ENCODE peak calls at places on chromosomes 12 and 14, in four cellular contexts. H is GM13977, X is HFF-Myc, A is fibroblast of lung. P is an unnamed sample.

GRCh38 chr14:73786632-73786941 is 65.0 kb upstream of the PTGR2 start:
- DNase-seq in H (peak), X (no peak), A (peak), P (peak)

GRCh38 chr14:77660754-77661153 is 44.3 kb upstream of the SPTLC2 start:
- DNase-seq in H (no peak), X (no peak), A (no peak), P (no peak)

GRCh38 chr12:100858658-100859057 is 64.1 kb downstream of the ANO4 start:
- DNase-seq in H (no peak), X (no peak), A (no peak), P (no peak)

GRCh38 chr12:89821901-89822300 is 113.3 kb upstream of the ATP2B1 start:
- DNase-seq in H (peak), A (no peak), X (no peak), P (peak)

GRCh38 chr14:36520601-36521525 is 831 bp upstream of the NKX2-1 start:
- DNase-seq in H (peak), X (no peak), A (peak), P (peak)

GRCh38 chr12:55188974-55189556 is 31.8 kb upstream of the OR10A7 start:
- DNase-seq in X (peak), A (peak), H (peak), P (peak)

GRCh38 chr14:69039287-69039628 is 60.2 kb upstream of the ACTN1 start:
- DNase-seq in X (no peak), A (peak), H (no peak), P (no peak)

GRCh38 chr14:76267322-76268012 is 108.5 kb upstream of the ESRRB start:
- DNase-seq in X (no peak), H (peak), A (peak), P (no peak)

GRCh38 chr12:55965941-55966407 is at the start of gene PMEL:
- DNase-seq in H (no peak), A (no peak), X (no peak), P (no peak)

GRCh38 chr14:101025656-101026055 is 122.1 kb upstream of the RTL1 start:
- DNase-seq in A (no peak), H (no peak), X (no peak), P (no peak)

GRCh38 chr14:41957459-41957858 is 350.8 kb downstream of the LRFN5 start:
- DNase-seq in X (no peak), H (no peak), A (no peak), P (no peak)

GRCh38 chr14:32654106-32654505 is 284.6 kb upstream of the NPAS3 start:
- DNase-seq in A (no peak), H (no peak), X (no peak), P (no peak)

GRCh38 chr14:91377700-91378652 is 39.6 kb downstream of the CCDC88C start:
- DNase-seq in H (no peak), X (peak), A (no peak), P (no peak)

GRCh38 chr14:54981698-54982097 is 45.2 kb downstream of the WDHD1 start:
- DNase-seq in X (no peak), H (no peak), A (peak), P (no peak)

GRCh38 chr12:103884316-103884715 is 43.3 kb upstream of the NT5DC3 start:
- DNase-seq in X (no peak), A (peak), H (peak), P (peak)

GRCh38 chr12:108876550-108876949 is 3.3 kb upstream of the DAO start:
- DNase-seq in H (no peak), X (no peak), A (no peak), P (no peak)

GRCh38 chr12:122117979-122118378 is 39.4 kb downstream of the MLXIP start:
- DNase-seq in A (no peak), H (no peak), X (no peak), P (no peak)

GRCh38 chr12:122121341-122122192 is 43.0 kb downstream of the MLXIP start:
- DNase-seq in H (no peak), A (no peak), X (no peak), P (no peak)

GRCh38 chr12:122111070-122111750 is 32.7 kb downstream of the MLXIP start:
- DNase-seq in H (no peak), A (no peak), X (no peak), P (no peak)

DNA sequence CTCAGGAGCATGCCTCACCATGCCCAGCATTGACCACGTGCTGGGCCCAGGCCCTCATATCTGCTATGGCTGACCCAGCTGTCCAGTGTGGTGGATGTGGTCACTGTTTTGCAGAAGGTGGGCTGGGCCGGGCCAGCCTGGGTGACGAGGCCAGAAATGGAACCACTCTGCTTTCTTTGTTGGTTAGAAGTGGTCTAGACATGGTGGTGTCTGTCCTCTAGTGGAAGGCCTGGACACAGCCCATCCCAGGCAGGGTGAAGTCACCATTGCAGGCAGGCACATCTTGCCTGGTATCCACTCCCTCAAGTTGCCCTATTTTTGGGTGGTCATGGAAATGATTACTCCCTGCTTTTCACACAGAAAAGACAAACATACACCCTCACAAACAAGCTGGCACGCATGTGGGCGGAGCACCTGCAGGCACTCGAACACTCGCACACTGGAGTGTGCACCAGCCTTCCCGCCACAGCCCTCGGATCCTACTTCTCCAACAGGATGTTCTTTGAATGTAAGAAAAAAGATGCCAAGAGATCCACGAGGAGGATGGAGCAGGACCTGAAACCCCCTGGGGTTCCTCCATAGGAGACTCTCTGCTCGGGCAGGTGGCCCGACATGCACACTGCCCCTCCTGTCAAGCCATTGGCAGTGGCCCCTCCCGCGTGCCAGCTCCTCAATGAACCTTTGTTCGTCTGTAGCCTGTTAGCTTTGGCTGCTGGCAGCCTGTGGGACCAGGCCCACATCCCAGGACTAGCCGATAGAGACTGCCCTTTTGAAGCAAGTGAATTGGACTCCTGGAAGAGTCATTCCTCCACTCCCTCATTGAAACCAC is 38.4 kb downstream of the MLXIP start:
- DNase-seq in A (no peak), H (no peak), X (no peak), P (no peak)
- TF ChIP-seq CTCF in A (no peak), H (peak), X (no peak), P (no peak)

GRCh38 chr14:20350860-20351259 is 7.4 kb downstream of the PARP2 start:
- DNase-seq in X (no peak), A (peak), H (no peak), P (no peak)
- TF ChIP-seq CTCF in X (peak), A (no peak), H (no peak), P (no peak)

GRCh38 chr12:44247588-44247987 is 411.7 kb downstream of the TMEM117 start:
- DNase-seq in X (no peak), A (no peak), H (no peak), P (no peak)
- TF ChIP-seq CTCF in X (no peak), A (no peak), H (peak), P (no peak)

DNA sequence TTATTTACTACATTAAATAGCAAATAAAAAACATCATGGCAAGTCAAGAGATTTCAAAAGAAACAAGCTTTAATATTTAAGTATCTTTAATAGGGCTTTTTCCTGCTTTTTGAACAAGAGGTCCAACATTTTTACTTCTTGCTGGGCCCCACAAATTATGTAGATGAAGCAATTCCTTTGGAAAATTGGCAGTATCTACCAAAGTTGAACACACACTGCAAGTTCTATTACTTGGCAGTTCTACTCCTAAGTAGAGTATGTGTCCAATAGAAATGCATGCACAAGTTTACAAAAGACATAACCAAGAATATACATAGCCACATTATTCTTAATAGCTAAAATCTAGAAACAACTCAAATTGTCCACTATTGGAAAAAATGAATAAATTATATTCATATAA is 6.3 kb upstream of the TMBIM4 start:
- DNase-seq in X (no peak), A (peak), H (no peak), P (no peak)
- TF ChIP-seq CTCF in X (no peak), A (no peak), H (no peak), P (no peak)

GRCh38 chr12:57262126-57262822 is 11.3 kb upstream of the STAC3 start:
- DNase-seq in A (no peak), X (no peak), H (no peak), P (no peak)

GRCh38 chr12:57260366-57260765 is 9.4 kb upstream of the STAC3 start:
- DNase-seq in H (no peak), A (no peak), X (no peak), P (no peak)

GRCh38 chr12:57261385-57261784 is 10.4 kb upstream of the STAC3 start:
- DNase-seq in H (no peak), A (no peak), X (no peak), P (no peak)

GRCh38 chr12:57266681-57267080 is 15.7 kb upstream of the STAC3 start:
- DNase-seq in H (no peak), X (no peak), A (no peak), P (no peak)

DNA sequence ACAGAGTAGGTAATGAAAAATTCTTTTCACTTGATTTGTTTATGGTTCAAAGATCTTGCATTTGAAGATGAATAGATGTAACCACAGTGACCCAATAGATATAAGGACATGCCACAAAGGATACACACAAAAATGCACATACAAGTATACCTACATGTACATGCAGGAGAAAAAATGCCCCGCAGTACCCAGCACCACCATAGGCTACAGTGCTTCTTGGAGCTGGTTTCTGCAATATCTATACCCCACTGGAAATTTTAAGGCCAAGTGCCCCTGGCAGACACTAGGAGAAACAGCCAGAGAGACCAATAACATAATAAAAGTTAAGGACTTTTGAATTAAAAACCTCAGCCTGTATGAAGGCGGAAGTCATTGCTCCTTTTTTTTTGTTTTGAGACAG is 12.1 kb upstream of the STAC3 start:
- DNase-seq in H (no peak), A (no peak), X (no peak), P (no peak)
- TF ChIP-seq CTCF in H (no peak), A (no peak), X (no peak), P (no peak)

DNA sequence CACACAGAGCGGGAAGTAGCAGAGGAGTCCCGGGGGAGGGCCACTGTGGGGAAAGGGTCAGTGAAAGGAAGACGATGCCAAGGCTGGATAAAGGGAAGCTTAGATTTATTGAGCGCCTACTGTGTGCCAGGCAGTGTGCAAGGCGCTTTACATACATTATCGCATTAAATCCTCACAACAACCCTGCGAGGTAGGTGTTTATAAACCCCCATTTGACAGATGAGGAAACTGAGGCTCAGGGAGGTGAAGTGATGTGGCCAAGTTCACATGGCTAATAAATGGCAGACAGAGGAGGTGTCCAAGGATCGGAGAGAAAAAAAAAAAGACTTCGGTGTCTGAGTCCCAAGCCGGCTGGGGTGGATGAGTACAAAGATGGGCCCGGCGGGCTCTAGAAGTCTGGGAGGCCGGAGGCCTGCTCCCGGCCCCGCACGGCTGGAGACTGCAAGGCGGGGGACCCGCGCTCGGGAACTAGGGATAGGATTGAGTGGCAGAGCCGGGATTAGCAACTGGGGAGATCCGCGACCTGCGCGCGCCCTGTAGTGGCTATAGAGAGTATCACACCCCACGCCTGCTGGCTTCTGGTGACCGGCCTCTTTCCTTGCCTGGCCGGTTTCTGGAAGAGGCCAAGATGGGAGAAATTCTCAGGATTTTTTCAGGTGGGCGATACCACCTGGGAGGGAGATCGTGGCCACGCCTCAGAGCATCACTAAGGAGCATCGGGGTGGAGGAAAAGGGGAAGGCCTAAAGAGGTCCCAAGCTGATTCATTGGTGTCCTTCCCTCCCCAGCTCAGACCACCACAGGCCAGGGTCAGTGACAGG is 3.9 kb downstream of the DDN start:
- DNase-seq in A (peak), H (peak), X (no peak), P (peak)
- TF ChIP-seq CTCF in A (peak), H (peak), X (peak), P (peak)

DNA sequence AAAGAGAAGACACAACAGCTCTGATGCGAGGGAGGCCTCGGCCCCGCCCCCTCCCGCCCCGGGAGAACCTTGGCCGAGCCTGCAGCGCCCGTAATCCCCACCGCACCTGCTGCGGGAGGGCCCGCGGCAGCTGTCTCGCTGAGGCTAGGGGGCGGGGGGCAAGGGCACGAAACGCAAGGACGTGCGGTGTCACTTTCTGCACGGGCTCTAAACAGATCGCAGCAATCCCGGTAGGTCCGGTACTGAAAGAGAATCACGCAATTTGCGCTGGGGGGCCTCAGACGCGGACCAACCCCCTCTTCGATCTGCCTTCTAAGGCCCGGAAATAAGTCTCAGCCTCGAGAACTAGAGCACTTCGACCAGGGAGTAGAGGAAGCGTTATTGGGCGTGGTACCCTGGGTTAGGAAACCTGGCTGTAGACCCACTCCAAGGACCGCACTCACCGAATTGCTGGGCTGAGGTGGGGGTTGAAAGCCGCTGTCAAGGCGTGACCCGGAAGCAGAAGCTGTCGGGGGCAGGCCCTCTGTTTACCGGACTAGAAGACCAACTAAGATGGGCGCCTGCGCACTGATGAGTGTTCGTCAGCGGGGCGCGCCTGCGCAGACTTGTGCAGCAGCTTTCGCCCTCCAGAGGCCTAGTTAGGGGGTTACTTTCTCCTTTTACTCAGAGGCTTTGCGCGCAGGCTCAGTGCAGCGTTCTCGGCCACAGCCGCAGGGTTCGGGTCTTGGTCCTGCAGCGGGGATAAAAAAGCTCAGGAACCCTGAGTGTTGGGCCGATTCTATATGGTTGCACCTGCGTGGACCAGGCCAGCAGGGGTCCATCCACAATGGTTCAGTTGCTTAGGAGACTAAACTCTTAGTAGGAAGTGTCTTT is at the start of gene ASB8:
- DNase-seq in X (peak), A (peak), H (peak), P (peak)
- TF ChIP-seq CTCF in X (peak), A (no peak), H (no peak), P (peak)

P was measured in GM20000.